ENCODE peak calls at places on chromosomes 6 and 20, in five cellular contexts. One of them, this sample, is unnamed.

GRCh38 chr20:64222273-64222672 is 33.3 kb upstream of the PCMTD2 start:
- DNase-seq in fibroblast of pulmonary artery: peak
- DNase-seq in sigmoid colon: no peak
- DNase-seq in mesothelial cell of epicardium: no peak
- DNase-seq in stomach: peak
- DNase-seq in this sample: no peak

GRCh38 chr6:67606905-67607828 is 1027.9 kb upstream of the ADGRB3 start:
- DNase-seq in fibroblast of pulmonary artery: peak
- DNase-seq in sigmoid colon: no peak
- DNase-seq in mesothelial cell of epicardium: no peak
- DNase-seq in stomach: no peak
- DNase-seq in this sample: no peak

GRCh38 chr6:119446623-119447008 is 97.1 kb upstream of the MAN1A1 start:
- DNase-seq in fibroblast of pulmonary artery: peak
- DNase-seq in sigmoid colon: peak
- DNase-seq in mesothelial cell of epicardium: no peak
- DNase-seq in stomach: peak
- DNase-seq in this sample: peak

GRCh38 chr6:39664173-39664572 is 61.0 kb downstream of the KIF6 start:
- DNase-seq in fibroblast of pulmonary artery: no peak
- DNase-seq in sigmoid colon: no peak
- DNase-seq in mesothelial cell of epicardium: no peak
- DNase-seq in stomach: no peak
- DNase-seq in this sample: no peak

GRCh38 chr6:137845460-137845859 is 21.6 kb upstream of the TNFAIP3 start:
- DNase-seq in fibroblast of pulmonary artery: no peak
- DNase-seq in sigmoid colon: no peak
- DNase-seq in mesothelial cell of epicardium: no peak
- DNase-seq in stomach: no peak
- DNase-seq in this sample: peak

GRCh38 chr20:57310821-57311514 is 18.6 kb upstream of the SPO11 start:
- DNase-seq in fibroblast of pulmonary artery: no peak
- DNase-seq in sigmoid colon: no peak
- DNase-seq in mesothelial cell of epicardium: no peak
- DNase-seq in stomach: no peak
- DNase-seq in this sample: no peak

GRCh38 chr20:16124491-16124890 is 448.8 kb downstream of the KIF16B start:
- DNase-seq in fibroblast of pulmonary artery: no peak
- DNase-seq in sigmoid colon: no peak
- DNase-seq in mesothelial cell of epicardium: no peak
- DNase-seq in stomach: no peak
- DNase-seq in this sample: no peak

GRCh38 chr6:113856571-113857564 is at the start of gene MARCKS:
- DNase-seq in fibroblast of pulmonary artery: peak
- DNase-seq in sigmoid colon: peak
- DNase-seq in mesothelial cell of epicardium: peak
- DNase-seq in stomach: peak
- DNase-seq in this sample: peak

GRCh38 chr6:148415511-148416286 is 73.1 kb downstream of the SASH1 start:
- DNase-seq in fibroblast of pulmonary artery: no peak
- DNase-seq in sigmoid colon: no peak
- DNase-seq in mesothelial cell of epicardium: no peak
- DNase-seq in stomach: no peak
- DNase-seq in this sample: no peak

GRCh38 chr6:73652637-73653570 is 888 bp downstream of the SLC17A5 start:
- DNase-seq in fibroblast of pulmonary artery: peak
- DNase-seq in sigmoid colon: peak
- DNase-seq in mesothelial cell of epicardium: no peak
- DNase-seq in stomach: peak
- DNase-seq in this sample: peak

GRCh38 chr6:6409397-6410030 is 89.1 kb upstream of the F13A1 start:
- DNase-seq in fibroblast of pulmonary artery: no peak
- DNase-seq in sigmoid colon: no peak
- DNase-seq in mesothelial cell of epicardium: no peak
- DNase-seq in stomach: no peak
- DNase-seq in this sample: peak

GRCh38 chr20:25867776-25868649 is 171.4 kb upstream of the ZNF337 start:
- DNase-seq in fibroblast of pulmonary artery: peak
- DNase-seq in sigmoid colon: peak
- DNase-seq in mesothelial cell of epicardium: no peak
- DNase-seq in stomach: peak
- DNase-seq in this sample: peak

GRCh38 chr6:124661231-124661630 is 301.0 kb upstream of the RNF217 start:
- DNase-seq in fibroblast of pulmonary artery: no peak
- DNase-seq in sigmoid colon: no peak
- DNase-seq in mesothelial cell of epicardium: no peak
- DNase-seq in stomach: no peak
- DNase-seq in this sample: no peak

GRCh38 chr6:100657678-100658330 is 193.1 kb upstream of the SIM1 start:
- DNase-seq in fibroblast of pulmonary artery: peak
- DNase-seq in sigmoid colon: no peak
- DNase-seq in mesothelial cell of epicardium: no peak
- DNase-seq in stomach: no peak
- DNase-seq in this sample: no peak

GRCh38 chr6:127475135-127475822 is 16.1 kb upstream of the KIAA0408 start:
- DNase-seq in fibroblast of pulmonary artery: no peak
- DNase-seq in sigmoid colon: no peak
- DNase-seq in mesothelial cell of epicardium: no peak
- DNase-seq in stomach: no peak
- DNase-seq in this sample: no peak

GRCh38 chr6:73121421-73121993 is 103.8 kb downstream of the KHDC1L start:
- DNase-seq in fibroblast of pulmonary artery: peak
- DNase-seq in sigmoid colon: no peak
- DNase-seq in mesothelial cell of epicardium: no peak
- DNase-seq in stomach: no peak
- DNase-seq in this sample: peak

GRCh38 chr20:63782051-63782471 is 42.5 kb downstream of the SLC2A4RG start:
- DNase-seq in fibroblast of pulmonary artery: no peak
- DNase-seq in sigmoid colon: no peak
- DNase-seq in mesothelial cell of epicardium: no peak
- DNase-seq in stomach: no peak
- DNase-seq in this sample: no peak

GRCh38 chr6:113697642-113698410 is 159.3 kb upstream of the MARCKS start:
- DNase-seq in fibroblast of pulmonary artery: peak
- DNase-seq in sigmoid colon: no peak
- DNase-seq in mesothelial cell of epicardium: no peak
- DNase-seq in stomach: no peak
- DNase-seq in this sample: peak

GRCh38 chr20:38728237-38728761 is 4.0 kb downstream of the SLC32A1 start:
- DNase-seq in fibroblast of pulmonary artery: no peak
- DNase-seq in sigmoid colon: no peak
- DNase-seq in mesothelial cell of epicardium: no peak
- DNase-seq in stomach: no peak
- DNase-seq in this sample: no peak

GRCh38 chr6:73927421-73927820 is 231.4 kb downstream of the CD109 start:
- DNase-seq in fibroblast of pulmonary artery: no peak
- DNase-seq in sigmoid colon: no peak
- DNase-seq in mesothelial cell of epicardium: no peak
- DNase-seq in stomach: no peak
- DNase-seq in this sample: no peak

GRCh38 chr6:42424906-42425474 is 26.7 kb downstream of the TRERF1 start:
- DNase-seq in fibroblast of pulmonary artery: no peak
- DNase-seq in sigmoid colon: no peak
- DNase-seq in mesothelial cell of epicardium: no peak
- DNase-seq in stomach: no peak
- DNase-seq in this sample: no peak

GRCh38 chr6:108937170-108937569 is 88.9 kb downstream of the ARMC2 start:
- DNase-seq in fibroblast of pulmonary artery: no peak
- DNase-seq in sigmoid colon: no peak
- DNase-seq in mesothelial cell of epicardium: no peak
- DNase-seq in stomach: no peak
- DNase-seq in this sample: no peak

GRCh38 chr6:80720824-80721223 is 614.4 kb downstream of the BCKDHB start:
- DNase-seq in fibroblast of pulmonary artery: no peak
- DNase-seq in sigmoid colon: no peak
- DNase-seq in mesothelial cell of epicardium: no peak
- DNase-seq in stomach: no peak
- DNase-seq in this sample: no peak

GRCh38 chr20:3068075-3068474 is 3.3 kb upstream of the OXT start:
- DNase-seq in fibroblast of pulmonary artery: no peak
- DNase-seq in sigmoid colon: no peak
- DNase-seq in mesothelial cell of epicardium: no peak
- DNase-seq in stomach: no peak
- DNase-seq in this sample: peak

GRCh38 chr6:53250761-53251672 is 97.7 kb downstream of the ELOVL5 start:
- DNase-seq in fibroblast of pulmonary artery: peak
- DNase-seq in sigmoid colon: no peak
- DNase-seq in mesothelial cell of epicardium: no peak
- DNase-seq in stomach: no peak
- DNase-seq in this sample: peak

GRCh38 chr20:41476446-41476845 is 109.8 kb upstream of the EMILIN3 start:
- DNase-seq in fibroblast of pulmonary artery: no peak
- DNase-seq in sigmoid colon: no peak
- DNase-seq in mesothelial cell of epicardium: no peak
- DNase-seq in stomach: no peak
- DNase-seq in this sample: no peak

GRCh38 chr6:64815718-64816117 is 891.3 kb downstream of the EYS start:
- DNase-seq in fibroblast of pulmonary artery: peak
- DNase-seq in sigmoid colon: no peak
- DNase-seq in mesothelial cell of epicardium: no peak
- DNase-seq in stomach: no peak
- DNase-seq in this sample: peak

GRCh38 chr6:157928428-157928827 is 53.2 kb upstream of the SYNJ2 start:
- DNase-seq in fibroblast of pulmonary artery: no peak
- DNase-seq in sigmoid colon: no peak
- DNase-seq in mesothelial cell of epicardium: no peak
- DNase-seq in stomach: no peak
- DNase-seq in this sample: no peak

GRCh38 chr6:148745926-148746325 is 904 bp upstream of the UST start:
- DNase-seq in fibroblast of pulmonary artery: no peak
- DNase-seq in sigmoid colon: no peak
- DNase-seq in mesothelial cell of epicardium: no peak
- DNase-seq in stomach: no peak
- DNase-seq in this sample: peak

GRCh38 chr20:23046431-23046830 is 3.0 kb downstream of the THBD start:
- DNase-seq in fibroblast of pulmonary artery: no peak
- DNase-seq in sigmoid colon: no peak
- DNase-seq in mesothelial cell of epicardium: no peak
- DNase-seq in stomach: no peak
- DNase-seq in this sample: no peak

GRCh38 chr20:23042270-23042669 is 7.2 kb downstream of the SSTR4 start:
- DNase-seq in fibroblast of pulmonary artery: no peak
- DNase-seq in sigmoid colon: no peak
- DNase-seq in mesothelial cell of epicardium: no peak
- DNase-seq in stomach: no peak
- DNase-seq in this sample: no peak

GRCh38 chr20:23039885-23040508 is 4.9 kb downstream of the SSTR4 start:
- DNase-seq in fibroblast of pulmonary artery: no peak
- DNase-seq in sigmoid colon: no peak
- DNase-seq in mesothelial cell of epicardium: no peak
- DNase-seq in stomach: no peak
- DNase-seq in this sample: no peak

GRCh38 chr20:23047001-23047737 is 2.3 kb downstream of the THBD start:
- DNase-seq in fibroblast of pulmonary artery: no peak
- DNase-seq in sigmoid colon: no peak
- DNase-seq in mesothelial cell of epicardium: no peak
- DNase-seq in stomach: no peak
- DNase-seq in this sample: no peak

GRCh38 chr20:23043376-23043775 is 6.1 kb downstream of the THBD start:
- DNase-seq in fibroblast of pulmonary artery: no peak
- DNase-seq in sigmoid colon: no peak
- DNase-seq in mesothelial cell of epicardium: no peak
- DNase-seq in stomach: peak
- DNase-seq in this sample: no peak
- TF ChIP-seq CTCF in fibroblast of pulmonary artery: no peak
- TF ChIP-seq CTCF in sigmoid colon: no peak
- TF ChIP-seq CTCF in mesothelial cell of epicardium: no peak
- TF ChIP-seq CTCF in stomach: no peak
- TF ChIP-seq CTCF in this sample: no peak

GRCh38 chr20:45407783-45408645 is at the start of gene DBNDD2:
- DNase-seq in fibroblast of pulmonary artery: no peak
- DNase-seq in sigmoid colon: no peak
- DNase-seq in mesothelial cell of epicardium: no peak
- DNase-seq in stomach: no peak
- DNase-seq in this sample: no peak

GRCh38 chr20:45405566-45406259 is 2.4 kb upstream of the DBNDD2 start:
- DNase-seq in fibroblast of pulmonary artery: no peak
- DNase-seq in sigmoid colon: peak
- DNase-seq in mesothelial cell of epicardium: no peak
- DNase-seq in stomach: no peak
- DNase-seq in this sample: peak

GRCh38 chr20:45404438-45404837 is 3.7 kb upstream of the DBNDD2 start:
- DNase-seq in fibroblast of pulmonary artery: no peak
- DNase-seq in sigmoid colon: no peak
- DNase-seq in mesothelial cell of epicardium: no peak
- DNase-seq in stomach: no peak
- DNase-seq in this sample: no peak

GRCh38 chr20:45407067-45407745 is 883 bp upstream of the DBNDD2 start:
- DNase-seq in fibroblast of pulmonary artery: peak
- DNase-seq in sigmoid colon: peak
- DNase-seq in mesothelial cell of epicardium: no peak
- DNase-seq in stomach: peak
- DNase-seq in this sample: peak

DNA sequence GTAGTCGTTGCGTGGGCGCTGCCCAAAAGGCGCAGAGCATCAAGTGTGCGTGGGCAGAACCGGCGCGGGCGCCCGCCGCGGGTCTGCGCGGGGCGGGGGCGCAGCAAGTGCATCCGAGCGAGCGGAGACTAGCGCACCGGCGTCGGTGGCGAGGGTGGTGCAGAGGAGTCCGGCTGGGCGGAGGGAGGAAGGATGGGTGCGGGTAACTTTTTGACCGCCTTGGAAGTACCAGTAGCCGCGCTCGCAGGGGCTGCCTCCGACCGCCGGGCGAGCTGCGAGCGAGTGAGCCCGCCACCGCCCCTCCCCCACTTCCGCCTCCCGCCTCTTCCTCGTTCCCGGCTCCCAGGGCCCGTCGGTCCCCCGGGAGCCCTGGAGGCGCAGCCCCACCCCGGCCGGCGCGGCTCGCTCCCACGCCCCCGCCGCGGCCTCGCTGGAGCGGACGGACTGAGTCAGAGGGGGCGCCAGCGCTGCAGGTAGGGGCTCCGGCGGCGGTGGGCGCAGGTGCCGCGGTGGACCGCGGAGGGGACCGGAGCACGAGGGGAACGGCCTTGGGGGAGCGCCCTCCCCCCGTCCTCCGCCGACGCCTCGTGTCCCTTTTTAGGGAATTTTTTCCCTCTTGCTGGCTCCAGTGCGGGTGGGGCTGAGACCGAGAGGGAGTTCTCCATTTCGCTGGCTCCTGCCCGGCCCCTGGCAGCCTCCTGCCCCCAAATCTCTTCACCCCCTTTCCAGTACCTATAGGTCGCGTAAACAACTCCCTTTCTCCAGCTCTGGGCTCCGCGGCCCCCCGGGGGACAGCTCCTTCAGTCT is 1.6 kb upstream of the DBNDD2 start:
- DNase-seq in fibroblast of pulmonary artery: peak
- DNase-seq in sigmoid colon: peak
- DNase-seq in mesothelial cell of epicardium: no peak
- DNase-seq in stomach: peak
- DNase-seq in this sample: peak
- TF ChIP-seq CTCF in fibroblast of pulmonary artery: no peak
- TF ChIP-seq CTCF in sigmoid colon: no peak
- TF ChIP-seq CTCF in mesothelial cell of epicardium: no peak
- TF ChIP-seq CTCF in stomach: no peak
- TF ChIP-seq CTCF in this sample: no peak

GRCh38 chr6:79234150-79235022 is at the start of gene HMGN3:
- DNase-seq in fibroblast of pulmonary artery: peak
- DNase-seq in sigmoid colon: peak
- DNase-seq in mesothelial cell of epicardium: peak
- DNase-seq in stomach: peak
- DNase-seq in this sample: peak
- TF ChIP-seq CTCF in fibroblast of pulmonary artery: no peak
- TF ChIP-seq CTCF in sigmoid colon: no peak
- TF ChIP-seq CTCF in mesothelial cell of epicardium: no peak
- TF ChIP-seq CTCF in stomach: no peak
- TF ChIP-seq CTCF in this sample: no peak

GRCh38 chr20:53381568-53382262 is 211.9 kb downstream of the ZNF217 start:
- DNase-seq in fibroblast of pulmonary artery: no peak
- DNase-seq in sigmoid colon: no peak
- DNase-seq in mesothelial cell of epicardium: no peak
- DNase-seq in stomach: no peak
- DNase-seq in this sample: no peak
- TF ChIP-seq CTCF in fibroblast of pulmonary artery: no peak
- TF ChIP-seq CTCF in sigmoid colon: no peak
- TF ChIP-seq CTCF in mesothelial cell of epicardium: peak
- TF ChIP-seq CTCF in stomach: no peak
- TF ChIP-seq CTCF in this sample: no peak

This sample was measured in fibroblast of villous mesenchyme.